ENCODE peak calls at places on chromosomes 4 and X, in five cellular contexts. One of them, this sample, is unnamed.

GRCh38 chrX:110733166-110733565 is 62.5 kb downstream of the CHRDL1 start:
- DNase-seq in stomach: no peak
- DNase-seq in upper lobe of left lung: no peak
- DNase-seq in transverse colon: no peak
- DNase-seq in tibial nerve: no peak
- DNase-seq in this sample: no peak

GRCh38 chrX:112669834-112670233 is 9.9 kb downstream of the LHFPL1 start:
- DNase-seq in upper lobe of left lung: no peak
- DNase-seq in tibial nerve: no peak
- DNase-seq in stomach: no peak
- DNase-seq in transverse colon: no peak
- DNase-seq in this sample: no peak

GRCh38 chr4:156408749-156409148 is 455.1 kb upstream of the CTSO start:
- DNase-seq in transverse colon: no peak
- DNase-seq in stomach: no peak
- DNase-seq in upper lobe of left lung: no peak
- DNase-seq in tibial nerve: no peak
- DNase-seq in this sample: no peak

GRCh38 chrX:120281021-120281624 is 30.1 kb downstream of the TMEM255A start:
- DNase-seq in stomach: no peak
- DNase-seq in upper lobe of left lung: no peak
- DNase-seq in transverse colon: no peak
- DNase-seq in tibial nerve: no peak
- DNase-seq in this sample: no peak

GRCh38 chrX:140091276-140091886 is 126.1 kb upstream of the CXorf66 start:
- DNase-seq in transverse colon: peak; percentile 8
- DNase-seq in upper lobe of left lung: peak; percentile 23
- DNase-seq in stomach: peak; percentile 36
- DNase-seq in tibial nerve: no peak
- DNase-seq in this sample: no peak

GRCh38 chrX:44889824-44890223 is 16.8 kb downstream of the KDM6A start:
- DNase-seq in stomach: no peak
- DNase-seq in upper lobe of left lung: no peak
- DNase-seq in transverse colon: no peak
- DNase-seq in tibial nerve: no peak
- DNase-seq in this sample: no peak

GRCh38 chr4:176492648-176493302 is 173.0 kb downstream of the SPCS3 start:
- DNase-seq in upper lobe of left lung: no peak
- DNase-seq in transverse colon: no peak
- DNase-seq in stomach: no peak
- DNase-seq in tibial nerve: no peak
- DNase-seq in this sample: no peak

GRCh38 chrX:24647257-24648058 is at the start of gene PCYT1B:
- DNase-seq in transverse colon: peak; percentile 40
- DNase-seq in stomach: peak; percentile 33
- DNase-seq in tibial nerve: peak; percentile 39
- DNase-seq in upper lobe of left lung: peak; percentile 78
- DNase-seq in this sample: peak; percentile 81

GRCh38 chr4:153530284-153530995 is 64.3 kb downstream of the TMEM131L start:
- DNase-seq in tibial nerve: no peak
- DNase-seq in upper lobe of left lung: no peak
- DNase-seq in stomach: no peak
- DNase-seq in transverse colon: no peak
- DNase-seq in this sample: no peak

GRCh38 chr4:152956650-152957436 is 20.7 kb downstream of the FHDC1 start:
- DNase-seq in transverse colon: peak; percentile 65
- DNase-seq in tibial nerve: no peak
- DNase-seq in stomach: peak; percentile 46
- DNase-seq in upper lobe of left lung: no peak
- DNase-seq in this sample: no peak

GRCh38 chr4:126799471-126799870 is 833.3 kb upstream of the INTU start:
- DNase-seq in transverse colon: no peak
- DNase-seq in upper lobe of left lung: no peak
- DNase-seq in stomach: no peak
- DNase-seq in tibial nerve: no peak
- DNase-seq in this sample: no peak

GRCh38 chr4:182145360-182145905 is 97.8 kb upstream of the TENM3 start:
- DNase-seq in transverse colon: no peak
- DNase-seq in tibial nerve: no peak
- DNase-seq in stomach: no peak
- DNase-seq in upper lobe of left lung: no peak
- DNase-seq in this sample: no peak

GRCh38 chr4:99021386-99021785 is 25.9 kb downstream of the METAP1 start:
- DNase-seq in stomach: no peak
- DNase-seq in tibial nerve: no peak
- DNase-seq in upper lobe of left lung: no peak
- DNase-seq in transverse colon: no peak
- DNase-seq in this sample: no peak

GRCh38 chr4:54840992-54841768 is 183.4 kb downstream of the KIT start:
- DNase-seq in transverse colon: peak; percentile 9
- DNase-seq in stomach: peak; percentile 30
- DNase-seq in upper lobe of left lung: no peak
- DNase-seq in tibial nerve: no peak
- DNase-seq in this sample: no peak

GRCh38 chr4:8352368-8353157 is 83.0 kb downstream of the HTRA3 start:
- DNase-seq in stomach: no peak
- DNase-seq in upper lobe of left lung: peak; percentile 66
- DNase-seq in tibial nerve: no peak
- DNase-seq in transverse colon: peak; percentile 4
- DNase-seq in this sample: peak; percentile 76

GRCh38 chr4:177118596-177118995 is 191.1 kb upstream of the NEIL3 start:
- DNase-seq in transverse colon: no peak
- DNase-seq in upper lobe of left lung: no peak
- DNase-seq in tibial nerve: peak; percentile 61
- DNase-seq in stomach: no peak
- DNase-seq in this sample: no peak

GRCh38 chrX:8034058-8034457 is 106.8 kb upstream of the PNPLA4 start:
- DNase-seq in tibial nerve: no peak
- DNase-seq in stomach: no peak
- DNase-seq in transverse colon: no peak
- DNase-seq in upper lobe of left lung: no peak
- DNase-seq in this sample: no peak

GRCh38 chr4:102687373-102687981 is 73.3 kb downstream of the MANBA start:
- DNase-seq in stomach: no peak
- DNase-seq in transverse colon: no peak
- DNase-seq in tibial nerve: no peak
- DNase-seq in upper lobe of left lung: no peak
- DNase-seq in this sample: no peak

GRCh38 chr4:114598191-114599121 is at the start of gene UGT8:
- DNase-seq in transverse colon: peak; percentile 90
- DNase-seq in upper lobe of left lung: peak; percentile 62
- DNase-seq in stomach: peak; percentile 86
- DNase-seq in tibial nerve: no peak
- DNase-seq in this sample: no peak

GRCh38 chrX:48864210-48864609 is 28.8 kb upstream of the PCSK1N start:
- DNase-seq in tibial nerve: no peak
- DNase-seq in transverse colon: no peak
- DNase-seq in upper lobe of left lung: no peak
- DNase-seq in stomach: no peak
- DNase-seq in this sample: no peak

GRCh38 chrX:101977091-101977490 is 45.3 kb upstream of the ZMAT1 start:
- DNase-seq in stomach: no peak
- DNase-seq in transverse colon: no peak
- DNase-seq in tibial nerve: no peak
- DNase-seq in upper lobe of left lung: no peak
- DNase-seq in this sample: no peak

GRCh38 chr4:176377705-176378302 is 58.0 kb downstream of the SPCS3 start:
- DNase-seq in stomach: no peak
- DNase-seq in tibial nerve: no peak
- DNase-seq in upper lobe of left lung: no peak
- DNase-seq in transverse colon: no peak
- DNase-seq in this sample: no peak

GRCh38 chr4:42574873-42575272 is 82.0 kb downstream of the ATP8A1 start:
- DNase-seq in tibial nerve: no peak
- DNase-seq in stomach: no peak
- DNase-seq in upper lobe of left lung: no peak
- DNase-seq in transverse colon: no peak
- DNase-seq in this sample: no peak

GRCh38 chr4:147714575-147715401 is 17.1 kb upstream of the ARHGAP10 start:
- DNase-seq in tibial nerve: peak; percentile 70
- DNase-seq in transverse colon: peak; percentile 23
- DNase-seq in upper lobe of left lung: no peak
- DNase-seq in stomach: no peak
- DNase-seq in this sample: peak; percentile 81

GRCh38 chrX:25523574-25523973 is 507.8 kb upstream of the ARX start:
- DNase-seq in tibial nerve: no peak
- DNase-seq in stomach: no peak
- DNase-seq in transverse colon: no peak
- DNase-seq in upper lobe of left lung: no peak
- DNase-seq in this sample: no peak

GRCh38 chr4:152687974-152688599 is 8.3 kb upstream of the TMEM154 start:
- DNase-seq in tibial nerve: no peak
- DNase-seq in transverse colon: no peak
- DNase-seq in stomach: no peak
- DNase-seq in upper lobe of left lung: no peak
- DNase-seq in this sample: no peak

GRCh38 chr4:67918428-67918827 is 34.6 kb upstream of the TMPRSS11D start:
- DNase-seq in transverse colon: no peak
- DNase-seq in tibial nerve: no peak
- DNase-seq in upper lobe of left lung: no peak
- DNase-seq in stomach: no peak
- DNase-seq in this sample: no peak

GRCh38 chrX:37796805-37797204 is 16.9 kb downstream of the CYBB start:
- DNase-seq in tibial nerve: no peak
- DNase-seq in stomach: no peak
- DNase-seq in transverse colon: peak; percentile 15
- DNase-seq in upper lobe of left lung: peak; percentile 53
- DNase-seq in this sample: no peak

GRCh38 chrX:133543654-133544053 is 128.4 kb upstream of the GPC4 start:
- DNase-seq in stomach: no peak
- DNase-seq in transverse colon: no peak
- DNase-seq in tibial nerve: no peak
- DNase-seq in upper lobe of left lung: no peak
- DNase-seq in this sample: no peak

GRCh38 chr4:137226221-137226620 is 306.1 kb downstream of the PCDH18 start:
- DNase-seq in stomach: no peak
- DNase-seq in transverse colon: no peak
- DNase-seq in tibial nerve: no peak
- DNase-seq in upper lobe of left lung: no peak
- DNase-seq in this sample: no peak

DNA sequence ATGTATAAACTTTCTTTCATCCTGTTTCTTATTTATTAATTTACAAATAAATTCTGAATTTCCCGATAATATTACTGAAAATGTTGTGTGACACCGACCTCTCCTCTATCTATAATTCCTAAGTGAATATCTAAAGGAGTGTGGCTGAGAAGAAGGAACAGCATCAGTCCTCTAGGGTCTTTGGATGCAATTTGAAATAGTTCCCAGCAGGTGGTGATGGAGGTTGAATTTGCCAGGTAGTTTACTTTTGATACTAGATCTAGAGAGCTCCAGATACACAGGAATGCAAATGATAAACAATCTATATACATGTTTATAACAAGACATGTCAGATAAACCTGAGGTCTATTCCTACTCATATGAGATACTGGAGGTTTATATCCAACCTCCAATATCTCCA is 305.4 kb downstream of the PCDH18 start:
- DNase-seq in transverse colon: no peak
- DNase-seq in tibial nerve: no peak
- DNase-seq in upper lobe of left lung: no peak
- DNase-seq in stomach: no peak
- DNase-seq in this sample: no peak
- TF ChIP-seq CTCF in transverse colon: no peak
- TF ChIP-seq CTCF in tibial nerve: no peak
- TF ChIP-seq CTCF in upper lobe of left lung: peak; percentile 13
- TF ChIP-seq CTCF in stomach: no peak
- TF ChIP-seq CTCF in this sample: no peak

DNA sequence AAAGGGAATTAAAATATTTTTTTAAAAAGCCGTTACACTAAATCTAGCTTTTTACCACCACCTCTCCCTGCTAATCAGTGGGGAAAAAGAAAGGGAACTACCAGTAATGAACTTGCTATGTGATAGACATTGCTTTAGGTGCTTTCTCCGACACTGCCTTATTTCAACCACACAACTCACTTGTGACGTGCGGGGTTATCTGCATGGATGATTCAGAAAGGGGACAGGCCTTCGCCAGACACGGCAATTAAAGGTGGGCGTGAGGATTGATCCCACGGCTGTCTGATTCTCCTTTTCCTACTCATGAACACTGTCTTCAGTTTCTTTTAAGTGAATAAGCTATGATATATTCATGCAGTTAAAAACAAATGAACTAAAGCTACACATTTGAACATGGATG is 882 bp upstream of the CXCR3 start:
- DNase-seq in tibial nerve: no peak
- DNase-seq in stomach: no peak
- DNase-seq in transverse colon: no peak
- DNase-seq in upper lobe of left lung: no peak
- DNase-seq in this sample: no peak
- TF ChIP-seq EP300 in tibial nerve: no peak
- TF ChIP-seq EP300 in stomach: no peak
- TF ChIP-seq EP300 in transverse colon: no peak
- TF ChIP-seq EP300 in upper lobe of left lung: no peak
- TF ChIP-seq EP300 in this sample: no peak

DNA sequence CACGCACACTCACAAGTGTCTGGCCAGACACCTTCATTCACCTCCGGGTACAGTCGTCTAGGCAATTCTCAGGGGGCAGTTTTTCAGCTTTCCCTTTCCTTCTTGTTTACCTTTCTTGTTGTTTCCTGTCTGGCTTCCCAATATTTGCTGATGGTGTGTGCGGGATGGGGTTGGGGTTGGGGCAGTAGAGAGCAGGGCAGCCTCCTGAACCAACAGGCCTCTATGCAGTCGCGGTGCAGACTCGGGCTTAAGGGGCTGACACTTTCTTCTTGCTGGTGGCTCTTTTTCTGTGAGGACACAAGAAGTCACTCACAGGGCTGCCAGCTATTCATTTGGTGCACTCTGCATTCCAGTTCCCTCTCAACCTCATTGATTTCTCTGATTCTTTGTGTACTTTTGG is 56.4 kb downstream of the NBDY start:
- DNase-seq in upper lobe of left lung: peak; percentile 11
- DNase-seq in transverse colon: peak; percentile 3
- DNase-seq in tibial nerve: no peak
- DNase-seq in stomach: peak; percentile 11
- DNase-seq in this sample: peak; percentile 50
- TF ChIP-seq CTCF in upper lobe of left lung: no peak
- TF ChIP-seq CTCF in transverse colon: no peak
- TF ChIP-seq CTCF in tibial nerve: no peak
- TF ChIP-seq CTCF in stomach: no peak
- TF ChIP-seq CTCF in this sample: no peak

GRCh38 chr4:70724463-70724862 is 2.7 kb downstream of the RUFY3 start:
- DNase-seq in tibial nerve: no peak
- DNase-seq in transverse colon: no peak
- DNase-seq in stomach: no peak
- DNase-seq in upper lobe of left lung: no peak
- DNase-seq in this sample: no peak

GRCh38 chr4:70718811-70719604 is 2.8 kb upstream of the RUFY3 start:
- DNase-seq in upper lobe of left lung: no peak
- DNase-seq in transverse colon: no peak
- DNase-seq in tibial nerve: no peak
- DNase-seq in stomach: no peak
- DNase-seq in this sample: no peak

GRCh38 chr4:70722199-70722791 is 531 bp downstream of the RUFY3 start:
- DNase-seq in upper lobe of left lung: no peak
- DNase-seq in transverse colon: no peak
- DNase-seq in stomach: no peak
- DNase-seq in tibial nerve: no peak
- DNase-seq in this sample: no peak

GRCh38 chr4:70725633-70726032 is 3.9 kb downstream of the RUFY3 start:
- DNase-seq in transverse colon: no peak
- DNase-seq in tibial nerve: no peak
- DNase-seq in upper lobe of left lung: no peak
- DNase-seq in stomach: no peak
- DNase-seq in this sample: no peak

GRCh38 chr4:70721747-70722146 is at the start of gene RUFY3:
- DNase-seq in stomach: no peak
- DNase-seq in transverse colon: no peak
- DNase-seq in upper lobe of left lung: no peak
- DNase-seq in tibial nerve: peak; percentile 61
- DNase-seq in this sample: no peak
- TF ChIP-seq EP300 in stomach: no peak
- TF ChIP-seq EP300 in transverse colon: no peak
- TF ChIP-seq EP300 in upper lobe of left lung: no peak
- TF ChIP-seq EP300 in tibial nerve: no peak
- TF ChIP-seq EP300 in this sample: no peak

This sample was measured in suprapubic skin.